ENCODE peak calls at places on chromosomes 5 and 9, in four cellular contexts. H, R, C and M are unnamed samples.

GRCh38 chr5:118862596-118862995 is 125.8 kb downstream of the DTWD2 start:
- ATAC-seq in H (no peak), C (no peak), R (no peak), M (no peak)

GRCh38 chr9:126882746-126883145 is 22.3 kb downstream of the ZBTB34 start:
- ATAC-seq in C (no peak), H (no peak), R (no peak), M (no peak)

GRCh38 chr9:125550216-125550614 is 156.8 kb downstream of the MAPKAP1 start:
- ATAC-seq in C (no peak), H (no peak), R (peak), M (no peak)

GRCh38 chr5:113548396-113548795 is 34.9 kb downstream of the YTHDC2 start:
- ATAC-seq in C (no peak), H (no peak), R (no peak), M (no peak)

GRCh38 chr9:96255698-96256097 is 46.3 kb downstream of the HSD17B3 start:
- ATAC-seq in C (no peak), H (no peak), R (no peak), M (no peak)

GRCh38 chr9:26216702-26217101 is 538.5 kb upstream of the TUSC1 start:
- ATAC-seq in C (no peak), R (no peak), H (no peak), M (no peak)

GRCh38 chr9:137728444-137729311 is 109.9 kb downstream of the EHMT1 start:
- ATAC-seq in R (no peak), H (no peak), C (no peak), M (no peak)

GRCh38 chr5:142825378-142826089 is 55.4 kb downstream of the ARHGAP26 start:
- ATAC-seq in R (peak), C (no peak), H (no peak), M (no peak)

GRCh38 chr5:80631277-80632259 is 22.9 kb upstream of the MSH3 start:
- ATAC-seq in H (no peak), R (no peak), C (no peak), M (no peak)

GRCh38 chr9:2271426-2271825 is 256.3 kb downstream of the SMARCA2 start:
- ATAC-seq in C (no peak), H (peak), R (peak), M (peak)

GRCh38 chr9:106964822-106965525 is 102.0 kb downstream of the ZNF462 start:
- ATAC-seq in C (no peak), H (no peak), R (no peak), M (no peak)

GRCh38 chr9:34591091-34591910 is 1.8 kb upstream of the CNTFR start:
- ATAC-seq in H (peak), C (peak), R (peak), M (peak)

GRCh38 chr5:137199966-137200365 is 299.2 kb downstream of the SPOCK1 start:
- ATAC-seq in H (no peak), R (peak), C (no peak), M (no peak)

GRCh38 chr9:123312306-123312877 is 43.6 kb upstream of the CRB2 start:
- ATAC-seq in R (no peak), H (no peak), C (no peak), M (no peak)

GRCh38 chr5:113663879-113664278 is 150.4 kb downstream of the YTHDC2 start:
- ATAC-seq in H (no peak), R (no peak), C (no peak), M (peak)

GRCh38 chr9:35570709-35571108 is 34.4 kb upstream of the TESK1 start:
- ATAC-seq in H (no peak), C (peak), R (no peak), M (peak)

GRCh38 chr5:177189416-177189815 is 55.8 kb downstream of the NSD1 start:
- ATAC-seq in C (no peak), H (no peak), R (no peak), M (no peak)

GRCh38 chr5:78776637-78777036 is 128.1 kb upstream of the LHFPL2 start:
- ATAC-seq in R (no peak), C (no peak), H (no peak), M (no peak)

GRCh38 chr5:20678814-20679298 is 690.9 kb upstream of the CDH18 start:
- ATAC-seq in R (peak), C (no peak), H (no peak), M (peak)

GRCh38 chr5:179817071-179817840 is 3.4 kb upstream of the SQSTM1 start:
- ATAC-seq in R (no peak), H (no peak), C (no peak), M (no peak)

GRCh38 chr9:93589688-93590087 is 13.3 kb downstream of the PHF2 start:
- ATAC-seq in R (no peak), H (no peak), C (no peak), M (no peak)

GRCh38 chr5:151063590-151063989 is 17.2 kb downstream of the TNIP1 start:
- ATAC-seq in C (no peak), H (no peak), R (peak), M (no peak)

GRCh38 chr5:160760008-160760407 is 92.0 kb downstream of the ATP10B start:
- ATAC-seq in C (no peak), H (no peak), R (no peak), M (no peak)

GRCh38 chr9:123120131-123120530 is 86.7 kb downstream of the GPR21 start:
- ATAC-seq in R (no peak), H (no peak), C (no peak), M (peak)

GRCh38 chr5:80798633-80799032 is 143.8 kb upstream of the DHFR start:
- ATAC-seq in C (no peak), H (peak), R (peak), M (no peak)

GRCh38 chr5:1974501-1975405 is 92.0 kb upstream of the IRX4 start:
- ATAC-seq in R (no peak), H (no peak), C (no peak), M (no peak)